ENCODE peak calls at places on chromosome 21, in seven cellular contexts. I, V, S, F, W, X and L are unnamed samples.

GRCh38 chr21:16517380-16517779 is 787.6 kb downstream of the USP25 start:
- DNase-seq in F (no peak), X (no peak), W (no peak), V (no peak), S (no peak), I (no peak), L (no peak)

GRCh38 chr21:21897275-21897883 is 899.2 kb downstream of the NCAM2 start:
- DNase-seq in W (no peak), X (no peak), F (no peak), I (no peak), S (no peak), V (no peak), L (no peak)

GRCh38 chr21:35578350-35578782 is 482.0 kb downstream of the SETD4 start:
- DNase-seq in V (no peak), W (no peak), F (no peak), I (no peak), S (no peak), X (no peak), L (no peak)

GRCh38 chr21:15023782-15024181 is 41.0 kb downstream of the NRIP1 start:
- DNase-seq in S (no peak), V (no peak), F (no peak), W (no peak), X (no peak), I (no peak), L (no peak)

GRCh38 chr21:45522986-45523385 is 19.3 kb downstream of the SLC19A1 start:
- DNase-seq in S (no peak), F (no peak), V (no peak), X (no peak), W (peak), I (no peak), L (peak)

GRCh38 chr21:45857761-45858160 is 123.8 kb upstream of the COL6A1 start:
- DNase-seq in S (no peak), W (peak), V (no peak), F (peak), I (no peak), X (peak), L (no peak)

GRCh38 chr21:45407629-45408247 is 2.8 kb downstream of the COL18A1 start:
- DNase-seq in I (no peak), V (peak), W (peak), X (no peak), F (no peak), S (no peak), L (no peak)

GRCh38 chr21:46125846-46126301 is 28.0 kb downstream of the COL6A2 start:
- DNase-seq in W (peak), S (no peak), X (peak), F (no peak), I (no peak), V (peak), L (no peak)

GRCh38 chr21:45266518-45267389 is 20.9 kb downstream of the POFUT2 start:
- DNase-seq in S (no peak), F (peak), I (no peak), X (peak), V (peak), W (peak), L (no peak)

GRCh38 chr21:38323721-38324591 is 67.2 kb downstream of the KCNJ15 start:
- DNase-seq in F (no peak), X (no peak), S (no peak), W (no peak), I (no peak), V (no peak), L (peak)

GRCh38 chr21:45208627-45208951 is 79.1 kb downstream of the POFUT2 start:
- DNase-seq in F (no peak), V (no peak), X (no peak), S (no peak), I (no peak), W (no peak), L (no peak)

GRCh38 chr21:38229260-38229877 is 27.4 kb upstream of the KCNJ15 start:
- DNase-seq in W (no peak), F (no peak), V (no peak), X (no peak), I (no peak), S (no peak), L (no peak)

GRCh38 chr21:25512095-25513086 is 94.9 kb downstream of the MRPL39 start:
- DNase-seq in V (no peak), W (no peak), I (no peak), S (no peak), X (no peak), F (no peak), L (peak)

GRCh38 chr21:45310446-45310845 is 22.8 kb upstream of the POFUT2 start:
- DNase-seq in F (no peak), X (no peak), V (no peak), I (no peak), W (peak), S (no peak), L (no peak)

GRCh38 chr21:41167348-41168342 is at the start of gene BACE2:
- DNase-seq in X (no peak), V (peak), F (peak), W (peak), I (peak), S (no peak), L (peak)

GRCh38 chr21:27346041-27346448 is 379.2 kb upstream of the ADAMTS5 start:
- DNase-seq in S (no peak), F (no peak), W (no peak), X (no peak), V (no peak), I (no peak), L (no peak)

GRCh38 chr21:36825683-36826082 is 126.8 kb downstream of the SIM2 start:
- DNase-seq in I (no peak), X (no peak), F (no peak), W (no peak), S (no peak), V (no peak), L (no peak)

GRCh38 chr21:38660333-38661295 is 145.1 kb upstream of the ETS2 start:
- DNase-seq in X (no peak), F (no peak), V (peak), W (peak), S (no peak), I (no peak), L (no peak)

GRCh38 chr21:42385619-42386018 is 10.2 kb downstream of the TMPRSS3 start:
- DNase-seq in W (peak), F (no peak), I (no peak), X (no peak), V (no peak), S (no peak), L (no peak)

GRCh38 chr21:35010450-35010849 is 38.7 kb downstream of the RUNX1 start:
- DNase-seq in F (no peak), X (no peak), V (no peak), I (no peak), W (no peak), S (no peak), L (no peak)